ENCODE peak calls at places on chromosomes 13 and 19, in eight cellular contexts. H is HS-27A; U is stimulated activated CD4-positive, alpha-beta T cell treated with anti-CD3 and anti-CD28 coated beads, Interleukin-2, amount 100 ng/mL, for 48 hours; D is kidney epithelial cell; C is neural crest cell; G is heart right ventricle; K is ecto neural progenitor cell; B is NCI-H1436. Q is an unnamed sample.

GRCh38 chr19:13172335-13173128 is 22.3 kb downstream of the IER2 start:
- DNase-seq in K (no peak), C (no peak), U (peak), G (peak), D (no peak), B (peak), H (no peak), Q (no peak)

GRCh38 chr19:49106648-49107135 is 7.5 kb upstream of the LIN7B start:
- DNase-seq in U (peak), H (no peak), C (peak), B (no peak), K (peak), D (no peak), G (no peak), Q (peak)

GRCh38 chr19:50357178-50358100 is 8.0 kb downstream of the NAPSA start:
- DNase-seq in H (peak), C (peak), G (peak), D (no peak), K (peak), B (peak), U (peak), Q (peak)

GRCh38 chr19:20078696-20079095 is 896 bp downstream of the ZNF90 start:
- DNase-seq in B (no peak), K (peak), H (no peak), C (peak), U (peak), G (peak), D (no peak), Q (peak)

GRCh38 chr13:82963466-82963865 is 918.8 kb downstream of the SLITRK1 start:
- DNase-seq in C (no peak), U (no peak), D (no peak), G (no peak), H (no peak), K (no peak), B (no peak), Q (no peak)

GRCh38 chr13:30802953-30803478 is 67.7 kb downstream of the ALOX5AP start:
- DNase-seq in K (peak), G (peak), H (no peak), B (peak), U (peak), C (peak), D (no peak), Q (peak)

GRCh38 chr13:57128909-57129308 is 11.8 kb upstream of the PRR20A start:
- DNase-seq in H (no peak), G (no peak), B (no peak), U (no peak), K (no peak), D (no peak), C (no peak), Q (no peak)

GRCh38 chr19:28715157-28715556 is 497.8 kb downstream of the UQCRFS1 start:
- DNase-seq in G (no peak), H (no peak), B (no peak), D (no peak), K (no peak), C (no peak), U (no peak), Q (no peak)

GRCh38 chr19:3471954-3472655 is 8.2 kb downstream of the SMIM24 start:
- DNase-seq in D (no peak), K (peak), C (peak), U (peak), B (no peak), G (peak), H (no peak), Q (peak)

GRCh38 chr19:3135961-3136683 is at the start of gene GNA15:
- DNase-seq in C (no peak), G (no peak), U (peak), H (no peak), B (no peak), D (no peak), K (peak), Q (no peak)

GRCh38 chr19:1290699-1291651 is 5.3 kb downstream of the EFNA2 start:
- DNase-seq in B (no peak), G (no peak), C (no peak), U (no peak), D (no peak), H (no peak), K (no peak), Q (no peak)

GRCh38 chr19:11538232-11539036 is at the start of gene CNN1:
- DNase-seq in U (no peak), D (no peak), G (peak), B (no peak), C (peak), H (no peak), K (peak), Q (peak)

GRCh38 chr19:45876411-45877197 is 9.3 kb downstream of the IRF2BP1 start:
- DNase-seq in K (peak), D (no peak), C (no peak), B (no peak), U (peak), H (no peak), G (peak), Q (peak)

GRCh38 chr19:44142014-44142523 is 715 bp downstream of the ZNF234 start:
- DNase-seq in C (no peak), H (no peak), G (peak), K (no peak), D (no peak), B (no peak), U (no peak), Q (no peak)

GRCh38 chr19:18417250-18418033 is 1.8 kb upstream of the SSBP4 start:
- DNase-seq in C (peak), H (no peak), U (no peak), B (peak), G (peak), K (peak), D (no peak), Q (peak)

GRCh38 chr13:41780736-41781708 is 179.9 kb downstream of the VWA8 start:
- DNase-seq in G (peak), H (peak), D (no peak), B (no peak), C (no peak), U (no peak), K (no peak), Q (no peak)

GRCh38 chr13:84658881-84659661 is 776.8 kb upstream of the SLITRK1 start:
- DNase-seq in C (no peak), K (no peak), G (no peak), H (no peak), B (no peak), D (no peak), U (no peak), Q (no peak)

GRCh38 chr19:4861147-4861546 is 6.3 kb downstream of the PLIN3 start:
- DNase-seq in C (no peak), K (no peak), U (no peak), G (no peak), H (no peak), D (no peak), B (no peak), Q (no peak)

GRCh38 chr19:40896418-40896796 is 14.4 kb upstream of the CYP2A7 start:
- DNase-seq in D (no peak), K (no peak), U (no peak), C (no peak), G (no peak), B (no peak), H (no peak), Q (no peak)

GRCh38 chr13:44234566-44234965 is 139.1 kb upstream of the SERP2 start:
- DNase-seq in U (no peak), H (no peak), D (no peak), G (no peak), K (no peak), C (no peak), B (no peak), Q (no peak)

GRCh38 chr13:27018230-27018875 is 153.3 kb downstream of the USP12 start:
- DNase-seq in D (no peak), C (no peak), K (no peak), G (no peak), U (no peak), B (no peak), H (no peak), Q (no peak)

GRCh38 chr19:7505682-7506384 is 10.1 kb upstream of the ZNF358 start:
- DNase-seq in U (peak), H (no peak), D (no peak), K (peak), G (no peak), C (peak), B (peak), Q (peak)

Q was measured in glutamatergic neuron.